ENCODE peak calls at places on chromosomes 12 and 14, in nine cellular contexts. L is left ventricle myocardium superior; N is RPMI8226; R is activated CD8-positive, alpha-beta memory T cell treated with anti-CD3 and anti-CD28 coated beads for 48 hours; U is germinal center; P is GM12865; H is activated CD4-positive, CD25-positive, alpha-beta regulatory T cell treated with anti-CD3 and anti-CD28 coated beads, Interleukin-2, amount 50 U/mL, for 72 hours; F is HAP-1; C is GM19239. Z is an unnamed sample.

GRCh38 chr12:45260854-45261253 is 45.0 kb downstream of the ANO6 start:
- DNase-seq in F (no peak), P (no peak), C (no peak), R (no peak), H (no peak), L (no peak), U (no peak), N (no peak), Z (no peak)

GRCh38 chr12:52181757-52182156 is 10.1 kb downstream of the KRT80 start:
- DNase-seq in F (no peak), C (no peak), P (no peak), U (no peak), R (no peak), N (no peak), H (no peak), L (peak), Z (no peak)

GRCh38 chr14:59622641-59623040 is 46.0 kb upstream of the CCDC175 start:
- DNase-seq in U (no peak), R (no peak), C (no peak), H (no peak), F (no peak), N (no peak), L (no peak), P (no peak), Z (peak)

GRCh38 chr12:124636138-124636968 is 68.9 kb upstream of the NCOR2 start:
- DNase-seq in P (peak), H (peak), N (peak), U (no peak), L (peak), C (no peak), F (no peak), R (no peak), Z (peak)

GRCh38 chr12:4445156-4446020 is at the start of gene FGF6:
- DNase-seq in F (no peak), N (no peak), L (no peak), C (no peak), P (no peak), R (no peak), H (no peak), U (no peak), Z (no peak)

GRCh38 chr14:69287096-69287991 is 27.4 kb downstream of the GALNT16 start:
- DNase-seq in N (no peak), H (no peak), R (no peak), U (no peak), P (no peak), F (no peak), L (no peak), C (no peak), Z (no peak)

GRCh38 chr12:95763809-95764253 is 26.7 kb downstream of the NTN4 start:
- DNase-seq in U (no peak), F (no peak), P (no peak), L (no peak), N (no peak), H (no peak), C (no peak), R (no peak), Z (peak)

GRCh38 chr12:5428332-5429221 is 3.3 kb upstream of the NTF3 start:
- DNase-seq in F (no peak), R (no peak), U (no peak), H (no peak), L (no peak), N (peak), P (no peak), C (no peak), Z (peak)

GRCh38 chr12:64385468-64385867 is 5.1 kb downstream of the C12orf56 start:
- DNase-seq in P (no peak), C (no peak), N (no peak), H (no peak), F (no peak), L (no peak), R (no peak), U (no peak), Z (no peak)

GRCh38 chr14:54854181-54854580 is 48.4 kb downstream of the GCH1 start:
- DNase-seq in L (no peak), C (no peak), U (peak), R (no peak), H (no peak), N (no peak), F (no peak), P (peak), Z (no peak)

GRCh38 chr14:43407721-43408120 is 1099.4 kb downstream of the FSCB start:
- DNase-seq in F (no peak), U (no peak), L (no peak), N (no peak), H (no peak), C (no peak), R (no peak), P (no peak), Z (no peak)

GRCh38 chr12:12010277-12011031 is 60.3 kb upstream of the BCL2L14 start:
- DNase-seq in L (peak), C (no peak), H (peak), R (peak), F (no peak), N (peak), U (peak), P (peak), Z (peak)

GRCh38 chr14:63659726-63660125 is 18.1 kb upstream of the WDR89 start:
- DNase-seq in L (no peak), U (no peak), F (no peak), N (no peak), H (no peak), R (no peak), C (no peak), P (no peak), Z (no peak)

GRCh38 chr14:65961004-65961403 is 525.2 kb upstream of the CCDC196 start:
- DNase-seq in C (no peak), H (peak), F (peak), L (peak), U (peak), N (peak), R (peak), P (peak), Z (peak)

GRCh38 chr12:101746661-101747060 is 7.4 kb upstream of the SYCP3 start:
- DNase-seq in P (no peak), N (no peak), C (no peak), U (no peak), R (no peak), L (no peak), H (no peak), F (no peak), Z (no peak)

GRCh38 chr12:70590051-70590450 is 47.2 kb downstream of the PTPRB start:
- DNase-seq in U (peak), L (peak), H (peak), C (peak), N (peak), F (peak), R (peak), P (peak), Z (peak)

GRCh38 chr12:90207799-90208198 is 499.2 kb upstream of the ATP2B1 start:
- DNase-seq in N (no peak), L (no peak), P (no peak), R (no peak), U (no peak), F (no peak), C (no peak), H (no peak), Z (no peak)

GRCh38 chr12:100824476-100824875 is 29.9 kb downstream of the ANO4 start:
- DNase-seq in U (no peak), F (no peak), N (no peak), C (no peak), R (no peak), L (no peak), P (no peak), H (no peak), Z (no peak)

GRCh38 chr14:92386637-92387036 is 63.7 kb downstream of the SLC24A4 start:
- DNase-seq in R (no peak), H (no peak), N (no peak), F (no peak), P (no peak), C (no peak), L (no peak), U (no peak), Z (no peak)